ENCODE peak calls at places on chromosome 1, in eight cellular contexts. R is HepG2, T is transverse colon, O is right lobe of liver, L is IMR-90, V is adrenal gland, A is body of pancreas, C is H1. J is an unnamed sample.

GRCh38 chr1:160954158-160955104 is at the start of gene ITLN2:
- DNase-seq in R (peak; percentile 67), T (peak; percentile 62), O (no peak), L (peak; percentile 14), V (peak; percentile 53), A (peak; percentile 48), C (no peak), J (no peak)

GRCh38 chr1:184152502-184152901 is 101.0 kb downstream of the TSEN15 start:
- DNase-seq in R (no peak), T (peak; percentile 13), O (peak; percentile 30), L (peak; percentile 61), V (peak; percentile 24), A (no peak), C (no peak), J (peak; percentile 33)

GRCh38 chr1:180265871-180266270 is 35.8 kb downstream of the LHX4 start:
- DNase-seq in R (no peak), T (no peak), O (no peak), L (no peak), V (no peak), A (no peak), C (no peak), J (no peak)

GRCh38 chr1:43521078-43521477 is 9.6 kb upstream of the PTPRF start:
- DNase-seq in R (no peak), T (no peak), O (no peak), L (no peak), V (no peak), A (no peak), C (no peak), J (no peak)

GRCh38 chr1:98001764-98002163 is 80.9 kb upstream of the DPYD start:
- DNase-seq in R (no peak), T (no peak), O (no peak), L (peak; percentile 18), V (no peak), A (no peak), C (no peak), J (no peak)

GRCh38 chr1:208069317-208069716 is 158.4 kb upstream of the CD34 start:
- DNase-seq in R (no peak), T (no peak), O (no peak), L (no peak), V (no peak), A (peak; percentile 25), C (no peak), J (no peak)

GRCh38 chr1:8974551-8974950 is 28.9 kb downstream of the CA6 start:
- DNase-seq in R (no peak), T (no peak), O (no peak), L (no peak), V (no peak), A (no peak), C (no peak), J (no peak)

GRCh38 chr1:6499318-6499717 is 7.9 kb upstream of the PLEKHG5 start:
- DNase-seq in R (no peak), T (no peak), O (no peak), L (no peak), V (no peak), A (no peak), C (no peak), J (no peak)

GRCh38 chr1:16078925-16079656 is 5.6 kb upstream of the FAM131C start:
- DNase-seq in R (peak; percentile 70), T (peak; percentile 85), O (peak; percentile 74), L (peak; percentile 60), V (peak; percentile 90), A (peak; percentile 87), C (peak; percentile 62), J (peak; percentile 84)

GRCh38 chr1:20609541-20609940 is 20.6 kb downstream of the CDA start:
- DNase-seq in R (no peak), T (no peak), O (no peak), L (no peak), V (no peak), A (no peak), C (no peak), J (no peak)

GRCh38 chr1:3714814-3715213 is 37.4 kb upstream of the CCDC27 start:
- DNase-seq in R (no peak), T (no peak), O (no peak), L (no peak), V (peak; percentile 55), A (no peak), C (no peak), J (no peak)

GRCh38 chr1:55447488-55447887 is 232.3 kb upstream of the USP24 start:
- DNase-seq in R (peak; percentile 35), T (no peak), O (no peak), L (peak; percentile 28), V (no peak), A (no peak), C (no peak), J (no peak)

GRCh38 chr1:1356796-1357401 is 1.5 kb downstream of the MXRA8 start:
- DNase-seq in R (no peak), T (no peak), O (peak; percentile 21), L (no peak), V (peak; percentile 24), A (peak; percentile 18), C (no peak), J (no peak)
- H3K4me3 ChIP-seq in R (peak overlapping the region; percentile 71), T (peak overlapping the region; percentile 54), O (no peak overlapping the region), L (peak overlapping the region; percentile 74), V (no peak overlapping the region), A (no peak overlapping the region), C (no peak overlapping the region), J (peak overlapping the region; percentile 52)

GRCh38 chr1:229199892-229200291 is 71.0 kb upstream of the RAB4A start:
- DNase-seq in R (no peak), T (peak; percentile 43), O (peak; percentile 33), L (no peak), V (peak; percentile 19), A (no peak), C (no peak), J (no peak)
- H3K27ac ChIP-seq in R (no peak overlapping the region), T (peak overlapping the region; percentile 52), O (peak overlapping the region; percentile 37), L (no peak overlapping the region), V (peak overlapping the region; percentile 7), A (no peak overlapping the region), C (no peak overlapping the region), J (no peak overlapping the region)

GRCh38 chr1:206902702-206903101 is 5.5 kb downstream of the IL24 start:
- DNase-seq in R (no peak), T (no peak), O (no peak), L (no peak), V (no peak), A (no peak), C (no peak), J (no peak)
- TF ChIP-seq POLR2A in R (no peak), T (no peak), O (no peak), L (no peak), V (no peak), A (no peak), C (no peak), J (no peak)

DNA sequence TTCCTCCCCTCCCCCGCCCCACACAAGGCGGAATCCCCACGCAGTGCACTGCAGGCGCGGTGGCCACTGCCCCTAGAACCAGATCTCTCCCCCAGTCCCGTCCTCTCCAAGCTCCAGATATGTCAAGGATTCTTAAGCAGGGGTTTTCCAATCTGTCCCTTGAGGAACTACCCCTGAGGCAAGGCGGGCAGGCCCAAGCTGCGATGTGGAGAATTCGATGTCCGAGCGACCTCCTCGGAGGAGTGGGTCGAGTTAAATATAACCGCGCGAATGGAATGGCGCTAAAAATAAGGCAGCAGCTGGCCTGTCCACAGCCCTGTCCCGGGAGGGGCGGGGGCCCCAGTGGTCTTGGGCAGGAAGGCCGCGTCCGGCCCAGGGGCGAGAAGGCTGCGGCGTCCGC is 5.8 kb upstream of the FOXD3 start:
- DNase-seq in R (no peak), T (no peak), O (no peak), L (no peak), V (no peak), A (no peak), C (no peak), J (no peak)
- H3K4me3 ChIP-seq in R (no peak overlapping the region), T (peak overlapping the region; percentile 61), O (no peak overlapping the region), L (no peak overlapping the region), V (no peak overlapping the region), A (no peak overlapping the region), C (no peak overlapping the region), J (no peak overlapping the region)

J was measured in ovary.